ENCODE peak calls at places on chromosomes 11 and 22, in seven cellular contexts. Q is HepG2, Z is K562, I is HCT116, G is SK-N-SH, M is Panc1, F is GM12878. P is an unnamed sample.

GRCh38 chr11:69155302-69156198 is at the start of gene SMIM38:
- DNase-seq in Q (no peak), Z (peak; percentile 45), I (no peak), G (no peak), M (no peak), F (peak; percentile 47), P (no peak)

GRCh38 chr22:17305076-17305475 is 64.2 kb upstream of the CECR2 start:
- DNase-seq in Q (no peak), Z (no peak), I (no peak), G (no peak), M (no peak), F (no peak), P (no peak)

GRCh38 chr11:33579101-33579500 is 121.5 kb downstream of the C11orf91 start:
- DNase-seq in Q (no peak), Z (no peak), I (no peak), G (no peak), M (no peak), F (no peak), P (no peak)

GRCh38 chr11:19715373-19715772 is 2.7 kb downstream of the NAV2 start:
- DNase-seq in Q (no peak), Z (no peak), I (no peak), G (no peak), M (peak; percentile 83), F (no peak), P (no peak)

GRCh38 chr11:119493712-119494111 is 70.7 kb upstream of the THY1 start:
- DNase-seq in Q (no peak), Z (peak; percentile 61), I (no peak), G (no peak), M (no peak), F (no peak), P (no peak)

GRCh38 chr22:30104501-30105156 is 24.4 kb downstream of the HORMAD2 start:
- DNase-seq in Q (no peak), Z (no peak), I (no peak), G (no peak), M (no peak), F (no peak), P (no peak)

GRCh38 chr11:2576536-2576935 is 123.3 kb downstream of the KCNQ1OT1 start:
- DNase-seq in Q (no peak), Z (no peak), I (no peak), G (no peak), M (no peak), F (no peak), P (peak; percentile 45)

GRCh38 chr11:66694056-66694410 is 16.3 kb upstream of the RBM4B start:
- DNase-seq in Q (no peak), Z (no peak), I (no peak), G (no peak), M (no peak), F (no peak), P (no peak)

DNA sequence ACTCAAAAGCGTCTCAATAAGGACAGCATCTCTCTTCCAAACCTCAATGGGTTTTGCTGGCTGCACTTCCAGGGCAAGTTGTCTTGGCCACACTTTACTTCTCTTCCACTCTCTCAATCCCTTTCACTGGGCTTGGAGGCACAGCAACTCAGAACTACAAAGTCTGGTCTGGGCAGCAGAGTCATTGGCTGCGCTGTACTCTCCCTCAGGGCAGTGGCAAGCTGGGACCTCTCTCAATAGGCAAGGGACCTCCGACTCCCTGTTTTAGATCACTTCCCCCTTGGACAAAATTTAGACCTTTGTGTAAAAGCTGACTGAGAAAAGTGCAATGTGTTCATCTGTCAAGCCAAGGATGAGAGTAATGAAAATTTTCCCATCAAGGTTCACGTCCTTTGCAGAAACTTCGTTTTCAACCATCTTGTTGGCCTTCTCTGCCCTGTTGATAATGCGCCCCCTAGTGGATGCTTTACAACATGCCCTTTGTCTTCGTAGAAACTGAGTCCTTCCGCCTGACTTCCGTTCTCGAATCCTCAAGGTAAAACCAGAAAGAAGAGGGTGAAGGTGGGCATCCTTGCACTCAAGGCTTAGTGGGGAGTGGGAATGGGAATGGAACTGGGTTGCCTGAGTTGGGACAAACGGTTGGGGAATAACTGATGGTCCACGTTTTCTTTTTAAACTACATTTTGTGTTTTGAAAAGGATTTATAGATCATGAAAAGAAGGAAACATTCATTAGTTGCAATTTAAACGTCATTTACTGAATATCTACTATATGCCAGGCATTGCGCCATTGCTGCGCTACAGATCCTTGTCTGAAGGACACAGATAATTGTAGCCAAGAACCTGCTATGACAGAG is 99.1 kb downstream of the CD44 start:
- DNase-seq in Q (peak; percentile 47), Z (peak; percentile 78), I (peak; percentile 80), G (peak; percentile 15), M (no peak), F (peak; percentile 35), P (peak; percentile 59)
- TF ChIP-seq SIN3A in Q (no peak), Z (no peak), I (no peak), G (no peak), M (no peak), F (no peak), P (no peak)

GRCh38 chr22:34645375-34645774 is 420.6 kb upstream of the ISX start:
- DNase-seq in Q (peak; percentile 5), Z (no peak), I (no peak), G (no peak), M (no peak), F (no peak), P (peak; percentile 7)

GRCh38 chr22:34638128-34638527 is 427.8 kb upstream of the ISX start:
- DNase-seq in Q (no peak), Z (no peak), I (no peak), G (no peak), M (no peak), F (no peak), P (no peak)

GRCh38 chr22:34639911-34640310 is 426.0 kb upstream of the ISX start:
- DNase-seq in Q (no peak), Z (no peak), I (no peak), G (no peak), M (no peak), F (no peak), P (no peak)
- TF ChIP-seq SIN3A in Q (no peak), Z (no peak), I (no peak), G (no peak), M (no peak), F (no peak), P (no peak)

GRCh38 chr22:36395061-36395849 is 7.5 kb upstream of the MYH9 start:
- DNase-seq in Q (no peak), Z (no peak), I (no peak), G (no peak), M (no peak), F (no peak), P (no peak)

GRCh38 chr22:36395922-36396321 is 8.2 kb upstream of the MYH9 start:
- DNase-seq in Q (peak; percentile 34), Z (no peak), I (no peak), G (peak; percentile 52), M (no peak), F (no peak), P (no peak)

GRCh38 chr22:36397767-36398093 is 10.0 kb upstream of the MYH9 start:
- DNase-seq in Q (no peak), Z (no peak), I (no peak), G (no peak), M (no peak), F (no peak), P (no peak)

GRCh38 chr22:36398602-36399472 is 11.1 kb upstream of the MYH9 start:
- DNase-seq in Q (peak; percentile 51), Z (no peak), I (no peak), G (no peak), M (no peak), F (no peak), P (no peak)

DNA sequence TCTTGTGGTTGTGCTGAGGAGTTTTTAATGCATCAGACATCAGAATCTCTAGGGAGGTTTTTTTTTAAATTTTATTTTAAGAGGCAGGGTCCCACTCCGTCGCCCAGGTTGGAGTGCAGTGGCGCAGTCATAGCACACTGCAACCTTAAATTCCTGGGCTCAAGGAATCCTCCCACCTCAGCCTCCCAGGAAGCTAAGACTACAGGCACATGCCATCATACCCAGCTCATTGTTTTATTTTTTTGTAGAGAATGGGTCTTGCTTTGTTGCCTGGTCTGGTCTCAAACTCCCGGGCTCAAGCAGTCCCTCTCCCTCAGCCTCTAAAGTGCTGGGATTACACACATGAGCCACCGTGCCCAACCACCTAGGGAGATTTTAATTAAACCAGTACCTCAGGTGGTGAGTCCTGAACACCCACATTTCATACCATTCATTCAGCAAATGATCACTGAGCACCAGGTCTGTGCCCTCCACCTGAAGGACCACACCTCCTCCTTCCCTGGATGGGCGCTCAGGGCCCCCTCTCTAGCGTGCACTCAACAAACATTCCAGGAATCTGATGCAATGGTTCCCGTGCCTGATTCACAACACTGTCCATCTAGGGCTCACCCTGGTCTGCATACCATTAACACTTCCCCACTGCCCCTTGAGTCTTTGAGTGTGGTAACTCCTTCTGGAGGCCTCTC is 9.5 kb upstream of the MYH9 start:
- DNase-seq in Q (peak; percentile 80), Z (no peak), I (no peak), G (no peak), M (no peak), F (no peak), P (no peak)
- TF ChIP-seq SIN3A in Q (no peak), Z (no peak), I (no peak), G (no peak), M (no peak), F (no peak), P (no peak)

GRCh38 chr11:64716471-64717267 is 6.3 kb downstream of the NRXN2 start:
- DNase-seq in Q (no peak), Z (no peak), I (no peak), G (peak; percentile 77), M (no peak), F (no peak), P (no peak)

GRCh38 chr11:64718780-64719124 is 4.2 kb downstream of the NRXN2 start:
- DNase-seq in Q (no peak), Z (no peak), I (no peak), G (no peak), M (no peak), F (no peak), P (no peak)

GRCh38 chr11:64715756-64716470 is 7.1 kb downstream of the NRXN2 start:
- DNase-seq in Q (no peak), Z (no peak), I (no peak), G (no peak), M (no peak), F (no peak), P (no peak)

GRCh38 chr11:64718084-64718779 is 4.8 kb downstream of the NRXN2 start:
- DNase-seq in Q (no peak), Z (no peak), I (no peak), G (no peak), M (no peak), F (no peak), P (no peak)

DNA sequence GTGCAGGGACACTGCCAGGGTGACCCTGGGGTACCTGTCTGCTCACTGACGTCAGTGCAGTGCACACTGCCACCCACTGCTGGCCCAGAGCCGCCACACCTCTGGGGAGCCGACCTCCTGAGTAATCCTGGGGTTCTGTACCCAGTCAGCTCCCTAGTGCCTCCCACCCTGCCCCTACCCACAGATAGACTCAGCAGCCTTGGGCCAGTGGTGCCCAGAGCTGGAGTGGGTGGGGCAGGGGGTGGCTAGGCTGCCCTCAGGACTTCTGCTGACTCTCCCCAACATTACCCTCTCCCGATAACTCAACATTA is 5.8 kb downstream of the NRXN2 start:
- DNase-seq in Q (no peak), Z (no peak), I (no peak), G (no peak), M (no peak), F (no peak), P (no peak)
- TF ChIP-seq SIN3A in Q (no peak), Z (no peak), I (no peak), G (no peak), M (no peak), F (no peak), P (no peak)

DNA sequence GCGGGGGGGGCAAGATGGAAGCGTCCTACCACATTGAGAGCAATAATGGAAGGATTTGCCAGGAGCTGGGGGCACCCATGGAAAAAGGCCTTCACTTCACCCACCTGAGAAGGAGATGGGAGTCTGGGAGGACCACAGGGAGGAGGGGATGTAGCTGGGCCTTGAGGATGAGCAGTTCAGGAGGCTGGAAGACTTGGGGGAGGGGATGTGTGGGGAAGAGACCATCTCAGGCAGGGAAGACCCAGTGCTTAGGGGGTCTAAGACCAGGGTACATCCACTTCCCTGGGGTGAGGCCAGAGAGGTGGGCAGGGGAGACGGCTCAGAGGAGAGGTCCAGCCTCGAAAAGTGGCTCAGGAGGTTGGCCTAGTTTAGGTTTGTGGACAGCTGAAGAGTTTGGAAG is 71.3 kb upstream of the TCF20 start:
- DNase-seq in Q (no peak), Z (no peak), I (no peak), G (no peak), M (no peak), F (no peak), P (no peak)
- TF ChIP-seq SIN3A in Q (no peak), Z (no peak), I (no peak), G (no peak), M (no peak), F (no peak), P (no peak)